ENCODE peak calls at places on chromosomes 7 and 10, in seven cellular contexts. One of them, this sample, is unnamed.
A peak's percentile ranks its signal among the peaks of the same experiment; 100 is the strongest.

GRCh38 chr10:114683593-114683992 is 25.5 kb upstream of the ABLIM1 start:
- DNase-seq in fibroblast of lung: no peak
- DNase-seq in OCI-LY7: no peak
- DNase-seq in fibroblast of mammary gland: no peak
- DNase-seq in GM12878: no peak
- DNase-seq in lower leg skin: no peak
- DNase-seq in CD8-positive, alpha-beta T cell: no peak
- DNase-seq in this sample: no peak

GRCh38 chr10:43304687-43305333 is 37.9 kb upstream of the RASGEF1A start:
- DNase-seq in lower leg skin: peak; percentile 63
- DNase-seq in GM12878: no peak
- DNase-seq in fibroblast of lung: peak; percentile 20
- DNase-seq in fibroblast of mammary gland: peak; percentile 21
- DNase-seq in OCI-LY7: no peak
- DNase-seq in CD8-positive, alpha-beta T cell: peak; percentile 59
- DNase-seq in this sample: peak; percentile 42

GRCh38 chr10:86169506-86170254 is 196.9 kb downstream of the GRID1 start:
- DNase-seq in fibroblast of lung: no peak
- DNase-seq in GM12878: no peak
- DNase-seq in OCI-LY7: no peak
- DNase-seq in fibroblast of mammary gland: no peak
- DNase-seq in lower leg skin: no peak
- DNase-seq in CD8-positive, alpha-beta T cell: no peak
- DNase-seq in this sample: no peak

GRCh38 chr7:3229904-3230470 is 71.1 kb upstream of the SDK1 start:
- DNase-seq in OCI-LY7: no peak
- DNase-seq in fibroblast of lung: no peak
- DNase-seq in GM12878: no peak
- DNase-seq in fibroblast of mammary gland: no peak
- DNase-seq in lower leg skin: no peak
- DNase-seq in CD8-positive, alpha-beta T cell: no peak
- DNase-seq in this sample: no peak

GRCh38 chr10:97861351-97861750 is 11.7 kb downstream of the GOLGA7B start:
- DNase-seq in CD8-positive, alpha-beta T cell: no peak
- DNase-seq in fibroblast of lung: peak; percentile 30
- DNase-seq in OCI-LY7: no peak
- DNase-seq in fibroblast of mammary gland: peak; percentile 66
- DNase-seq in GM12878: no peak
- DNase-seq in lower leg skin: no peak
- DNase-seq in this sample: peak; percentile 39

GRCh38 chr7:138890467-138890781 is 90.8 kb downstream of the KIAA1549 start:
- DNase-seq in CD8-positive, alpha-beta T cell: no peak
- DNase-seq in lower leg skin: no peak
- DNase-seq in fibroblast of lung: no peak
- DNase-seq in GM12878: no peak
- DNase-seq in fibroblast of mammary gland: no peak
- DNase-seq in OCI-LY7: no peak
- DNase-seq in this sample: no peak

GRCh38 chr7:106104861-106105260 is 7.3 kb downstream of the SYPL1 start:
- DNase-seq in fibroblast of lung: no peak
- DNase-seq in CD8-positive, alpha-beta T cell: no peak
- DNase-seq in GM12878: no peak
- DNase-seq in lower leg skin: no peak
- DNase-seq in OCI-LY7: no peak
- DNase-seq in fibroblast of mammary gland: no peak
- DNase-seq in this sample: no peak

GRCh38 chr7:1900847-1901246 is 230.8 kb downstream of the ELFN1 start:
- DNase-seq in lower leg skin: no peak
- DNase-seq in GM12878: no peak
- DNase-seq in OCI-LY7: no peak
- DNase-seq in fibroblast of lung: no peak
- DNase-seq in CD8-positive, alpha-beta T cell: no peak
- DNase-seq in fibroblast of mammary gland: no peak
- DNase-seq in this sample: no peak

GRCh38 chr10:70549962-70550845 is 52.3 kb downstream of the PRF1 start:
- DNase-seq in fibroblast of mammary gland: peak; percentile 60
- DNase-seq in GM12878: peak; percentile 17
- DNase-seq in fibroblast of lung: peak; percentile 69
- DNase-seq in OCI-LY7: peak; percentile 75
- DNase-seq in CD8-positive, alpha-beta T cell: peak; percentile 66
- DNase-seq in lower leg skin: peak; percentile 49
- DNase-seq in this sample: peak; percentile 75

GRCh38 chr7:153320005-153320404 is 560.5 kb downstream of the ACTR3B start:
- DNase-seq in fibroblast of mammary gland: no peak
- DNase-seq in OCI-LY7: no peak
- DNase-seq in lower leg skin: no peak
- DNase-seq in CD8-positive, alpha-beta T cell: no peak
- DNase-seq in GM12878: no peak
- DNase-seq in fibroblast of lung: no peak
- DNase-seq in this sample: no peak

GRCh38 chr7:111012799-111013675 is 77.9 kb upstream of the LRRN3 start:
- DNase-seq in fibroblast of lung: no peak
- DNase-seq in fibroblast of mammary gland: no peak
- DNase-seq in OCI-LY7: no peak
- DNase-seq in GM12878: peak; percentile 63
- DNase-seq in lower leg skin: peak; percentile 19
- DNase-seq in CD8-positive, alpha-beta T cell: peak; percentile 37
- DNase-seq in this sample: no peak

GRCh38 chr7:20395094-20395493 is 64.4 kb downstream of the ITGB8 start:
- DNase-seq in GM12878: no peak
- DNase-seq in fibroblast of mammary gland: peak; percentile 40
- DNase-seq in OCI-LY7: no peak
- DNase-seq in fibroblast of lung: peak; percentile 63
- DNase-seq in lower leg skin: no peak
- DNase-seq in CD8-positive, alpha-beta T cell: no peak
- DNase-seq in this sample: peak; percentile 39

GRCh38 chr10:17454181-17454800 is at the start of gene ST8SIA6:
- DNase-seq in OCI-LY7: no peak
- DNase-seq in fibroblast of lung: peak; percentile 49
- DNase-seq in GM12878: no peak
- DNase-seq in fibroblast of mammary gland: peak; percentile 25
- DNase-seq in CD8-positive, alpha-beta T cell: peak; percentile 39
- DNase-seq in lower leg skin: peak; percentile 21
- DNase-seq in this sample: peak; percentile 23

GRCh38 chr10:120180160-120180559 is 276.9 kb upstream of the PLPP4 start:
- DNase-seq in OCI-LY7: no peak
- DNase-seq in fibroblast of mammary gland: no peak
- DNase-seq in fibroblast of lung: no peak
- DNase-seq in CD8-positive, alpha-beta T cell: no peak
- DNase-seq in GM12878: no peak
- DNase-seq in lower leg skin: no peak
- DNase-seq in this sample: no peak

GRCh38 chr10:132281915-132282666 is 25.7 kb downstream of the STK32C start:
- DNase-seq in GM12878: no peak
- DNase-seq in fibroblast of lung: no peak
- DNase-seq in lower leg skin: no peak
- DNase-seq in OCI-LY7: no peak
- DNase-seq in fibroblast of mammary gland: no peak
- DNase-seq in CD8-positive, alpha-beta T cell: no peak
- DNase-seq in this sample: no peak

GRCh38 chr10:97494863-97495506 is 3.2 kb downstream of the MMS19 start:
- DNase-seq in fibroblast of mammary gland: peak; percentile 86
- DNase-seq in lower leg skin: no peak
- DNase-seq in GM12878: no peak
- DNase-seq in fibroblast of lung: peak; percentile 55
- DNase-seq in CD8-positive, alpha-beta T cell: peak; percentile 41
- DNase-seq in OCI-LY7: peak; percentile 52
- DNase-seq in this sample: peak; percentile 63

GRCh38 chr10:12299222-12299973 is 49.9 kb upstream of the CAMK1D start:
- DNase-seq in fibroblast of lung: no peak
- DNase-seq in fibroblast of mammary gland: no peak
- DNase-seq in lower leg skin: no peak
- DNase-seq in GM12878: no peak
- DNase-seq in OCI-LY7: no peak
- DNase-seq in CD8-positive, alpha-beta T cell: no peak
- DNase-seq in this sample: no peak

GRCh38 chr7:96311967-96312366 is 9.9 kb downstream of the SLC25A13 start:
- DNase-seq in fibroblast of mammary gland: peak; percentile 44
- DNase-seq in CD8-positive, alpha-beta T cell: no peak
- DNase-seq in lower leg skin: no peak
- DNase-seq in GM12878: no peak
- DNase-seq in OCI-LY7: no peak
- DNase-seq in fibroblast of lung: peak; percentile 49
- DNase-seq in this sample: peak; percentile 43

GRCh38 chr10:113049881-113050280 is 99.8 kb downstream of the TCF7L2 start:
- DNase-seq in fibroblast of lung: no peak
- DNase-seq in GM12878: no peak
- DNase-seq in fibroblast of mammary gland: no peak
- DNase-seq in CD8-positive, alpha-beta T cell: no peak
- DNase-seq in OCI-LY7: no peak
- DNase-seq in lower leg skin: no peak
- DNase-seq in this sample: no peak

GRCh38 chr10:113051456-113051855 is 101.4 kb downstream of the TCF7L2 start:
- DNase-seq in GM12878: no peak
- DNase-seq in OCI-LY7: no peak
- DNase-seq in CD8-positive, alpha-beta T cell: no peak
- DNase-seq in lower leg skin: no peak
- DNase-seq in fibroblast of mammary gland: no peak
- DNase-seq in fibroblast of lung: no peak
- DNase-seq in this sample: peak; percentile 34

GRCh38 chr10:113053091-113053490 is 103.0 kb downstream of the TCF7L2 start:
- DNase-seq in lower leg skin: no peak
- DNase-seq in CD8-positive, alpha-beta T cell: no peak
- DNase-seq in GM12878: no peak
- DNase-seq in fibroblast of mammary gland: no peak
- DNase-seq in fibroblast of lung: no peak
- DNase-seq in OCI-LY7: no peak
- DNase-seq in this sample: peak; percentile 51

GRCh38 chr10:113053881-113054280 is 103.8 kb downstream of the TCF7L2 start:
- DNase-seq in fibroblast of lung: no peak
- DNase-seq in GM12878: no peak
- DNase-seq in lower leg skin: no peak
- DNase-seq in CD8-positive, alpha-beta T cell: no peak
- DNase-seq in OCI-LY7: no peak
- DNase-seq in fibroblast of mammary gland: no peak
- DNase-seq in this sample: peak; percentile 25

DNA sequence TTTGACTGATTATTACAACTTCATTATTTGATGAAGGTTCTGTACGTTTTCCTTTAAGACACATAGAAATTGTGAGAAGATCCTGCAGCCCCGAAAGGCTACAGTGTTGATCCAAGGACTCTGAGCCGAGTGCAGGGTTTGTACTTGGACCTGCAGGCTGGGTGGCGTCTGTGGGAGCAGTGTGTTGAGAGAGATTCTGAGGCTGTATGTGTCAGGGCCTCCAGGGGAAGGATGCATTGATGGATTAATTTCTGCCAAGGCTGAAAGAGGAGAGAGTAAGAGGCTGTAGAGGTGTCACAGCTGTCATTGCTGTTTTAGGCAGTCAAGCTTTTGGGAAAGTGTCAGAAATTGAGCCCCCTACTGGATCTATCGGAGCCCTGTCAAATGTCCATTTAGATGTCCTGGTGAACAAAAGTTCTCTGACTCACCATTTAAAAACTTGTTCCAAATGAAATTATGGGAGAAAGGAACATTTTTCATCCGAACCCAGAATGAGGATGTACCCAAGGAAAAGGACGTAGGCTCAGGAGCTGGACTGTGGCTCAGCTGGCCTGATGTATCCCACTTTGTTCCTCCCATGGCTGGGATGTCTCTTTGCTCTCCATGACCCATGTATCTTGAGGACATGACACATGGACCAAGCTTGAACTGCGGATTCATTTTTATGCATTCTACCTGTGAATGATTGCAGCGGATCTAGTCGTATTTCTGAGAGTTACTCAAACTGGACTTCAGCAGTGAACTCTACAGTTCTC is 102.2 kb downstream of the TCF7L2 start:
- DNase-seq in OCI-LY7: no peak
- DNase-seq in GM12878: no peak
- DNase-seq in fibroblast of mammary gland: peak; percentile 62
- DNase-seq in CD8-positive, alpha-beta T cell: no peak
- DNase-seq in fibroblast of lung: peak; percentile 43
- DNase-seq in lower leg skin: no peak
- DNase-seq in this sample: peak; percentile 42
- TF ChIP-seq CTCF in OCI-LY7: peak; percentile 33
- TF ChIP-seq CTCF in GM12878: no peak
- TF ChIP-seq CTCF in fibroblast of mammary gland: peak; percentile 53
- TF ChIP-seq CTCF in CD8-positive, alpha-beta T cell: no peak
- TF ChIP-seq CTCF in fibroblast of lung: peak; percentile 14
- TF ChIP-seq CTCF in lower leg skin: no peak
- TF ChIP-seq CTCF in this sample: peak; percentile 22

GRCh38 chr10:133455611-133456031 is 1.9 kb downstream of the SCART1 start:
- DNase-seq in fibroblast of lung: no peak
- DNase-seq in fibroblast of mammary gland: no peak
- DNase-seq in GM12878: no peak
- DNase-seq in OCI-LY7: no peak
- DNase-seq in lower leg skin: peak; percentile 4
- DNase-seq in CD8-positive, alpha-beta T cell: no peak
- DNase-seq in this sample: no peak
- H3K4me3 ChIP-seq in fibroblast of lung: no peak overlapping the region
- H3K4me3 ChIP-seq in fibroblast of mammary gland: no peak overlapping the region
- H3K4me3 ChIP-seq in GM12878: no peak overlapping the region
- H3K4me3 ChIP-seq in OCI-LY7: no peak overlapping the region
- H3K4me3 ChIP-seq in lower leg skin: no peak overlapping the region
- H3K4me3 ChIP-seq in CD8-positive, alpha-beta T cell: no peak overlapping the region
- H3K4me3 ChIP-seq in this sample: no peak overlapping the region

GRCh38 chr10:79128923-79129305 is 60.1 kb downstream of the ZMIZ1 start:
- DNase-seq in OCI-LY7: no peak
- DNase-seq in fibroblast of lung: no peak
- DNase-seq in fibroblast of mammary gland: no peak
- DNase-seq in lower leg skin: no peak
- DNase-seq in GM12878: no peak
- DNase-seq in CD8-positive, alpha-beta T cell: no peak
- DNase-seq in this sample: no peak

GRCh38 chr10:79126351-79126750 is 57.6 kb downstream of the ZMIZ1 start:
- DNase-seq in fibroblast of mammary gland: no peak
- DNase-seq in lower leg skin: no peak
- DNase-seq in CD8-positive, alpha-beta T cell: no peak
- DNase-seq in OCI-LY7: no peak
- DNase-seq in GM12878: no peak
- DNase-seq in fibroblast of lung: no peak
- DNase-seq in this sample: no peak

GRCh38 chr10:79128241-79128922 is 59.6 kb downstream of the ZMIZ1 start:
- DNase-seq in OCI-LY7: no peak
- DNase-seq in lower leg skin: no peak
- DNase-seq in CD8-positive, alpha-beta T cell: no peak
- DNase-seq in fibroblast of mammary gland: no peak
- DNase-seq in GM12878: no peak
- DNase-seq in fibroblast of lung: no peak
- DNase-seq in this sample: no peak

GRCh38 chr10:79129361-79129997 is 60.7 kb downstream of the ZMIZ1 start:
- DNase-seq in OCI-LY7: no peak
- DNase-seq in lower leg skin: no peak
- DNase-seq in fibroblast of lung: peak; percentile 58
- DNase-seq in CD8-positive, alpha-beta T cell: no peak
- DNase-seq in fibroblast of mammary gland: peak; percentile 56
- DNase-seq in GM12878: no peak
- DNase-seq in this sample: no peak

GRCh38 chr10:79127151-79127961 is 58.6 kb downstream of the ZMIZ1 start:
- DNase-seq in GM12878: no peak
- DNase-seq in CD8-positive, alpha-beta T cell: no peak
- DNase-seq in fibroblast of mammary gland: peak; percentile 87
- DNase-seq in OCI-LY7: no peak
- DNase-seq in lower leg skin: peak; percentile 62
- DNase-seq in fibroblast of lung: peak; percentile 83
- DNase-seq in this sample: peak; percentile 91
- TF ChIP-seq CTCF in GM12878: no peak
- TF ChIP-seq CTCF in CD8-positive, alpha-beta T cell: no peak
- TF ChIP-seq CTCF in fibroblast of mammary gland: no peak
- TF ChIP-seq CTCF in OCI-LY7: no peak
- TF ChIP-seq CTCF in lower leg skin: no peak
- TF ChIP-seq CTCF in fibroblast of lung: no peak
- TF ChIP-seq CTCF in this sample: no peak

GRCh38 chr10:101482568-101482967 is 105.5 kb downstream of the POLL start:
- DNase-seq in CD8-positive, alpha-beta T cell: no peak
- DNase-seq in fibroblast of mammary gland: no peak
- DNase-seq in fibroblast of lung: no peak
- DNase-seq in lower leg skin: no peak
- DNase-seq in OCI-LY7: no peak
- DNase-seq in GM12878: no peak
- DNase-seq in this sample: no peak
- H3K4me3 ChIP-seq in CD8-positive, alpha-beta T cell: no peak overlapping the region
- H3K4me3 ChIP-seq in fibroblast of mammary gland: no peak overlapping the region
- H3K4me3 ChIP-seq in fibroblast of lung: no peak overlapping the region
- H3K4me3 ChIP-seq in lower leg skin: no peak overlapping the region
- H3K4me3 ChIP-seq in OCI-LY7: no peak overlapping the region
- H3K4me3 ChIP-seq in GM12878: no peak overlapping the region
- H3K4me3 ChIP-seq in this sample: no peak overlapping the region

This sample was measured in fibroblast of the aortic adventitia.